ENCODE peak calls at places on chromosome 1, in six cellular contexts. G is mesothelial cell of epicardium, F is mesendoderm, H is fibroblast of lung, W is foreskin fibroblast, O is ELF-1. R is an unnamed sample.

GRCh38 chr1:9257851-9258250 is 23.3 kb downstream of the H6PD start:
- DNase-seq in G (no peak), F (no peak), H (no peak), W (no peak), O (no peak), R (no peak)

GRCh38 chr1:89912073-89912472 is 82.8 kb upstream of the ZNF326 start:
- DNase-seq in G (no peak), F (peak), H (no peak), W (no peak), O (no peak), R (no peak)

GRCh38 chr1:31422505-31423319 is 9.7 kb downstream of the SERINC2 start:
- DNase-seq in G (peak), F (peak), H (peak), W (peak), O (peak), R (peak)

GRCh38 chr1:22889213-22889827 is 83.3 kb downstream of the LACTBL1 start:
- DNase-seq in G (no peak), F (peak), H (peak), W (peak), O (no peak), R (no peak)

GRCh38 chr1:150507912-150508864 is at the start of gene ECM1:
- DNase-seq in G (no peak), F (peak), H (peak), W (peak), O (peak), R (no peak)

GRCh38 chr1:99672500-99673213 is 26.7 kb downstream of the PALMD start:
- DNase-seq in G (no peak), F (no peak), H (peak), W (peak), O (no peak), R (no peak)

GRCh38 chr1:48931571-48932251 is 155.0 kb upstream of the BEND5 start:
- DNase-seq in G (no peak), F (peak), H (no peak), W (no peak), O (peak), R (no peak)

GRCh38 chr1:184379111-184379752 is 7.6 kb upstream of the C1orf21 start:
- DNase-seq in G (no peak), F (peak), H (no peak), W (no peak), O (no peak), R (no peak)

GRCh38 chr1:57848406-57848805 is 424.5 kb upstream of the DAB1 start:
- DNase-seq in G (no peak), F (no peak), H (no peak), W (peak), O (no peak), R (no peak)

GRCh38 chr1:2352341-2353214 is 38.8 kb downstream of the MORN1 start:
- DNase-seq in G (peak), F (no peak), H (no peak), W (no peak), O (no peak), R (no peak)

GRCh38 chr1:107976431-107977215 is 11.6 kb upstream of the VAV3 start:
- DNase-seq in G (no peak), F (no peak), H (no peak), W (no peak), O (no peak), R (no peak)

GRCh38 chr1:198529414-198529813 is 11.1 kb downstream of the ATP6V1G3 start:
- DNase-seq in G (no peak), F (no peak), H (peak), W (peak), O (no peak), R (no peak)